ENCODE peak calls at places on chromosome 10, in eight cellular contexts. One of them, this sample, is unnamed.

GRCh38 chr10:122388287-122388997 is 13.9 kb downstream of the PLEKHA1 start:
- DNase-seq in left ventricle myocardium inferior: no peak
- DNase-seq in breast epithelium: no peak
- DNase-seq in neural crest cell: no peak
- DNase-seq in uterus: no peak
- DNase-seq in IMR-90: no peak
- DNase-seq in endothelial cell: no peak
- DNase-seq in astrocyte of the spinal cord: no peak
- DNase-seq in this sample: no peak

GRCh38 chr10:90363799-90364483 is 493.9 kb downstream of the HTR7 start:
- DNase-seq in left ventricle myocardium inferior: no peak
- DNase-seq in breast epithelium: no peak
- DNase-seq in neural crest cell: no peak
- DNase-seq in uterus: no peak
- DNase-seq in IMR-90: no peak
- DNase-seq in endothelial cell: no peak
- DNase-seq in astrocyte of the spinal cord: no peak
- DNase-seq in this sample: no peak

GRCh38 chr10:71829171-71829570 is 21.9 kb downstream of the PSAP start:
- DNase-seq in left ventricle myocardium inferior: no peak
- DNase-seq in breast epithelium: no peak
- DNase-seq in neural crest cell: no peak
- DNase-seq in uterus: no peak
- DNase-seq in IMR-90: no peak
- DNase-seq in endothelial cell: no peak
- DNase-seq in astrocyte of the spinal cord: no peak
- DNase-seq in this sample: no peak

GRCh38 chr10:48683893-48684292 is 780 bp upstream of the WDFY4 start:
- DNase-seq in left ventricle myocardium inferior: no peak
- DNase-seq in breast epithelium: no peak
- DNase-seq in neural crest cell: no peak
- DNase-seq in uterus: no peak
- DNase-seq in IMR-90: no peak
- DNase-seq in endothelial cell: no peak
- DNase-seq in astrocyte of the spinal cord: no peak
- DNase-seq in this sample: no peak

GRCh38 chr10:79981356-79981672 is 32.4 kb upstream of the SFTPD start:
- DNase-seq in left ventricle myocardium inferior: peak; percentile 61
- DNase-seq in breast epithelium: no peak
- DNase-seq in neural crest cell: no peak
- DNase-seq in uterus: peak; percentile 35
- DNase-seq in IMR-90: no peak
- DNase-seq in endothelial cell: no peak
- DNase-seq in astrocyte of the spinal cord: no peak
- DNase-seq in this sample: no peak

GRCh38 chr10:3907514-3907913 is 122.5 kb upstream of the KLF6 start:
- DNase-seq in left ventricle myocardium inferior: peak; percentile 62
- DNase-seq in breast epithelium: no peak
- DNase-seq in neural crest cell: no peak
- DNase-seq in uterus: no peak
- DNase-seq in IMR-90: peak; percentile 64
- DNase-seq in endothelial cell: no peak
- DNase-seq in astrocyte of the spinal cord: peak; percentile 85
- DNase-seq in this sample: no peak

GRCh38 chr10:10138685-10139084 is 879.0 kb upstream of the CELF2 start:
- DNase-seq in left ventricle myocardium inferior: no peak
- DNase-seq in breast epithelium: no peak
- DNase-seq in neural crest cell: no peak
- DNase-seq in uterus: no peak
- DNase-seq in IMR-90: no peak
- DNase-seq in endothelial cell: no peak
- DNase-seq in astrocyte of the spinal cord: no peak
- DNase-seq in this sample: no peak

GRCh38 chr10:130807096-130807495 is 504.4 kb downstream of the TCERG1L start:
- DNase-seq in left ventricle myocardium inferior: no peak
- DNase-seq in breast epithelium: no peak
- DNase-seq in neural crest cell: no peak
- DNase-seq in uterus: no peak
- DNase-seq in IMR-90: no peak
- DNase-seq in endothelial cell: no peak
- DNase-seq in astrocyte of the spinal cord: no peak
- DNase-seq in this sample: no peak

GRCh38 chr10:126458453-126458852 is 70.2 kb upstream of the ADAM12 start:
- DNase-seq in left ventricle myocardium inferior: no peak
- DNase-seq in breast epithelium: no peak
- DNase-seq in neural crest cell: no peak
- DNase-seq in uterus: no peak
- DNase-seq in IMR-90: peak; percentile 30
- DNase-seq in endothelial cell: no peak
- DNase-seq in astrocyte of the spinal cord: peak; percentile 69
- DNase-seq in this sample: no peak

GRCh38 chr10:35451103-35452016 is 115.1 kb downstream of the CCNY start:
- DNase-seq in left ventricle myocardium inferior: peak; percentile 56
- DNase-seq in breast epithelium: no peak
- DNase-seq in neural crest cell: no peak
- DNase-seq in uterus: no peak
- DNase-seq in IMR-90: peak; percentile 63
- DNase-seq in endothelial cell: no peak
- DNase-seq in astrocyte of the spinal cord: no peak
- DNase-seq in this sample: no peak

GRCh38 chr10:93514496-93514895 is 18.1 kb downstream of the CEP55 start:
- DNase-seq in left ventricle myocardium inferior: no peak
- DNase-seq in breast epithelium: no peak
- DNase-seq in neural crest cell: no peak
- DNase-seq in uterus: no peak
- DNase-seq in IMR-90: peak; percentile 20
- DNase-seq in endothelial cell: no peak
- DNase-seq in astrocyte of the spinal cord: no peak
- DNase-seq in this sample: no peak

GRCh38 chr10:124646483-124647352 is 97.5 kb downstream of the FAM53B start:
- DNase-seq in left ventricle myocardium inferior: peak; percentile 80
- DNase-seq in breast epithelium: no peak
- DNase-seq in neural crest cell: no peak
- DNase-seq in uterus: peak; percentile 91
- DNase-seq in IMR-90: peak; percentile 88
- DNase-seq in endothelial cell: no peak
- DNase-seq in astrocyte of the spinal cord: peak; percentile 51
- DNase-seq in this sample: no peak

GRCh38 chr10:75817224-75817623 is 385.8 kb downstream of the LRMDA start:
- DNase-seq in left ventricle myocardium inferior: no peak
- DNase-seq in breast epithelium: no peak
- DNase-seq in neural crest cell: no peak
- DNase-seq in uterus: no peak
- DNase-seq in IMR-90: no peak
- DNase-seq in endothelial cell: no peak
- DNase-seq in astrocyte of the spinal cord: no peak
- DNase-seq in this sample: no peak

GRCh38 chr10:35289198-35289597 is 47.1 kb upstream of the CCNY start:
- DNase-seq in left ventricle myocardium inferior: no peak
- DNase-seq in breast epithelium: no peak
- DNase-seq in neural crest cell: no peak
- DNase-seq in uterus: no peak
- DNase-seq in IMR-90: no peak
- DNase-seq in endothelial cell: no peak
- DNase-seq in astrocyte of the spinal cord: no peak
- DNase-seq in this sample: no peak

GRCh38 chr10:17214991-17215781 is 12.9 kb upstream of the VIM start:
- DNase-seq in left ventricle myocardium inferior: no peak
- DNase-seq in breast epithelium: no peak
- DNase-seq in neural crest cell: no peak
- DNase-seq in uterus: peak; percentile 57
- DNase-seq in IMR-90: peak; percentile 97
- DNase-seq in endothelial cell: no peak
- DNase-seq in astrocyte of the spinal cord: peak; percentile 99
- DNase-seq in this sample: no peak

GRCh38 chr10:28849309-28849708 is 172.0 kb downstream of the BAMBI start:
- DNase-seq in left ventricle myocardium inferior: no peak
- DNase-seq in breast epithelium: no peak
- DNase-seq in neural crest cell: no peak
- DNase-seq in uterus: no peak
- DNase-seq in IMR-90: no peak
- DNase-seq in endothelial cell: no peak
- DNase-seq in astrocyte of the spinal cord: no peak
- DNase-seq in this sample: no peak

GRCh38 chr10:34681933-34682332 is 133.2 kb downstream of the PARD3 start:
- DNase-seq in left ventricle myocardium inferior: no peak
- DNase-seq in breast epithelium: no peak
- DNase-seq in neural crest cell: no peak
- DNase-seq in uterus: no peak
- DNase-seq in IMR-90: no peak
- DNase-seq in endothelial cell: no peak
- DNase-seq in astrocyte of the spinal cord: no peak
- DNase-seq in this sample: no peak

GRCh38 chr10:48451969-48452878 is 145.7 kb downstream of the MAPK8 start:
- DNase-seq in left ventricle myocardium inferior: no peak
- DNase-seq in breast epithelium: no peak
- DNase-seq in neural crest cell: no peak
- DNase-seq in uterus: no peak
- DNase-seq in IMR-90: no peak
- DNase-seq in endothelial cell: no peak
- DNase-seq in astrocyte of the spinal cord: no peak
- DNase-seq in this sample: no peak

GRCh38 chr10:14660872-14661271 is 113.8 kb downstream of the FAM107B start:
- DNase-seq in left ventricle myocardium inferior: no peak
- DNase-seq in breast epithelium: no peak
- DNase-seq in neural crest cell: no peak
- DNase-seq in uterus: no peak
- DNase-seq in IMR-90: no peak
- DNase-seq in endothelial cell: no peak
- DNase-seq in astrocyte of the spinal cord: no peak
- DNase-seq in this sample: no peak

GRCh38 chr10:103353281-103353680 is 2.3 kb upstream of the PCGF6 start:
- DNase-seq in left ventricle myocardium inferior: no peak
- DNase-seq in breast epithelium: no peak
- DNase-seq in neural crest cell: no peak
- DNase-seq in uterus: no peak
- DNase-seq in IMR-90: no peak
- DNase-seq in endothelial cell: no peak
- DNase-seq in astrocyte of the spinal cord: no peak
- DNase-seq in this sample: no peak
- TF ChIP-seq CTCF in left ventricle myocardium inferior: no peak
- TF ChIP-seq CTCF in breast epithelium: no peak
- TF ChIP-seq CTCF in neural crest cell: no peak
- TF ChIP-seq CTCF in uterus: no peak
- TF ChIP-seq CTCF in IMR-90: no peak
- TF ChIP-seq CTCF in endothelial cell: no peak
- TF ChIP-seq CTCF in astrocyte of the spinal cord: no peak
- TF ChIP-seq CTCF in this sample: no peak

GRCh38 chr10:43693602-43694001 is 44.9 kb upstream of the ZNF32 start:
- DNase-seq in left ventricle myocardium inferior: no peak
- DNase-seq in breast epithelium: no peak
- DNase-seq in neural crest cell: no peak
- DNase-seq in uterus: no peak
- DNase-seq in IMR-90: peak; percentile 66
- DNase-seq in endothelial cell: no peak
- DNase-seq in astrocyte of the spinal cord: no peak
- DNase-seq in this sample: no peak

GRCh38 chr10:43692051-43692825 is 43.6 kb upstream of the ZNF32 start:
- DNase-seq in left ventricle myocardium inferior: no peak
- DNase-seq in breast epithelium: no peak
- DNase-seq in neural crest cell: no peak
- DNase-seq in uterus: no peak
- DNase-seq in IMR-90: peak; percentile 28
- DNase-seq in endothelial cell: no peak
- DNase-seq in astrocyte of the spinal cord: no peak
- DNase-seq in this sample: no peak

GRCh38 chr10:43689955-43690771 is 41.5 kb upstream of the ZNF32 start:
- DNase-seq in left ventricle myocardium inferior: peak; percentile 90
- DNase-seq in breast epithelium: peak; percentile 67
- DNase-seq in neural crest cell: peak; percentile 87
- DNase-seq in uterus: peak; percentile 78
- DNase-seq in IMR-90: peak; percentile 72
- DNase-seq in endothelial cell: peak; percentile 88
- DNase-seq in astrocyte of the spinal cord: peak; percentile 79
- DNase-seq in this sample: peak; percentile 82

GRCh38 chr10:43689618-43689954 is 40.9 kb upstream of the ZNF32 start:
- DNase-seq in left ventricle myocardium inferior: peak; percentile 78
- DNase-seq in breast epithelium: peak; percentile 32
- DNase-seq in neural crest cell: peak; percentile 40
- DNase-seq in uterus: peak; percentile 54
- DNase-seq in IMR-90: no peak
- DNase-seq in endothelial cell: peak; percentile 51
- DNase-seq in astrocyte of the spinal cord: no peak
- DNase-seq in this sample: no peak

DNA sequence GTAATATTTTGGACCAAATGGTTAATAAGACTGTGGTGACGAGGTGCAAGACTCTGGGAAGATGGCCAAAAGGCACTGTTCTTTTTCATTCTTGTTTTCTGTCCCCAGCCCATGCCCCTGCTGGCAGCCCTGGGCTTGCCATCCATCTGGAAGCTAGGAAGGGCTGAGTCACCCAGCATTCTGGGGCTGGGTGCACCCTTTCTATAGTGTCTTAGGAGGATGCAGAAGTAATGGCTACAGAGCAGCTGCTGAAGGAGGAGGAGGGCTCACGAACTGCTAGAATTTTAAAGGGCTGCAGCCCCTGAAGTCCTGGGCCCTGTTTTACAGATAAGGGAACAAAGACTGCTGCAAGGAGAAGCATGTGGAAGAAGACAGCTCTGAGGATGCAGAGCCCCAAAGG is 42.8 kb upstream of the ZNF32 start:
- DNase-seq in left ventricle myocardium inferior: no peak
- DNase-seq in breast epithelium: no peak
- DNase-seq in neural crest cell: no peak
- DNase-seq in uterus: no peak
- DNase-seq in IMR-90: peak; percentile 23
- DNase-seq in endothelial cell: no peak
- DNase-seq in astrocyte of the spinal cord: no peak
- DNase-seq in this sample: no peak
- TF ChIP-seq CTCF in left ventricle myocardium inferior: no peak
- TF ChIP-seq CTCF in breast epithelium: no peak
- TF ChIP-seq CTCF in neural crest cell: no peak
- TF ChIP-seq CTCF in uterus: no peak
- TF ChIP-seq CTCF in IMR-90: no peak
- TF ChIP-seq CTCF in endothelial cell: no peak
- TF ChIP-seq CTCF in astrocyte of the spinal cord: peak; percentile 13
- TF ChIP-seq CTCF in this sample: no peak

GRCh38 chr10:132193907-132194552 is 7.3 kb downstream of the DPYSL4 start:
- DNase-seq in left ventricle myocardium inferior: no peak
- DNase-seq in breast epithelium: no peak
- DNase-seq in neural crest cell: no peak
- DNase-seq in uterus: no peak
- DNase-seq in IMR-90: no peak
- DNase-seq in endothelial cell: no peak
- DNase-seq in astrocyte of the spinal cord: no peak
- DNase-seq in this sample: no peak
- TF ChIP-seq CTCF in left ventricle myocardium inferior: no peak
- TF ChIP-seq CTCF in breast epithelium: no peak
- TF ChIP-seq CTCF in neural crest cell: no peak
- TF ChIP-seq CTCF in uterus: no peak
- TF ChIP-seq CTCF in IMR-90: no peak
- TF ChIP-seq CTCF in endothelial cell: no peak
- TF ChIP-seq CTCF in astrocyte of the spinal cord: no peak
- TF ChIP-seq CTCF in this sample: no peak

DNA sequence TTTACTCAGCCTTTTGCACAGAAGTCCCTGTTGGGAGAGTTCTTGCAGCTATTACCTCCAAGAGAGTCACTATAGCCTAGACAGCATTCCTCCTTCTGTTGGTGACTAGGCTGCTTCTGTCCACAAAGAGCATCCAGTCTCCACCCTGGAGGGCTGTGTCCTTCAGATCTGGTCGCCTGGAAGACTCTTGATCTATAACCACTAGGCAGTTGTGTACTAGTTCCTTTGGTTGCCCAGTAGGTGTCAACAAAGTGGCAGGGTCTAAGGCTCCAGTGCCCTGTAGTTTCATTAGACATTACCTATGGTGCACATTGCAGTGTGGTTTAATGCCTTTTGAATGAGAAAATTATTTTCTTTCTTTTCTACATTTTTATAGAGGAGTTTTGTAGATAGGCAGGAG is 11.3 kb upstream of the AKR1C2 start:
- DNase-seq in left ventricle myocardium inferior: no peak
- DNase-seq in breast epithelium: no peak
- DNase-seq in neural crest cell: no peak
- DNase-seq in uterus: no peak
- DNase-seq in IMR-90: no peak
- DNase-seq in endothelial cell: no peak
- DNase-seq in astrocyte of the spinal cord: no peak
- DNase-seq in this sample: no peak
- TF ChIP-seq CTCF in left ventricle myocardium inferior: peak; percentile 41
- TF ChIP-seq CTCF in breast epithelium: no peak
- TF ChIP-seq CTCF in neural crest cell: no peak
- TF ChIP-seq CTCF in uterus: no peak
- TF ChIP-seq CTCF in IMR-90: no peak
- TF ChIP-seq CTCF in endothelial cell: no peak
- TF ChIP-seq CTCF in astrocyte of the spinal cord: peak; percentile 4
- TF ChIP-seq CTCF in this sample: peak; percentile 22